ENCODE peak calls at places on chromosomes 5 and 9, in five cellular contexts. G is lung, X is GM23338, S is foreskin fibroblast, E is psoas muscle. Z is an unnamed sample.

GRCh38 chr5:76942581-76942980 is 10.3 kb upstream of the CRHBP start:
- DNase-seq in G (no peak), X (no peak), S (peak), E (no peak), Z (no peak)

GRCh38 chr5:909086-909485 is 16.4 kb downstream of the TRIP13 start:
- DNase-seq in G (no peak), X (no peak), S (no peak), E (no peak), Z (no peak)

GRCh38 chr9:134570151-134570621 is 71.4 kb upstream of the COL5A1 start:
- DNase-seq in G (no peak), X (no peak), S (no peak), E (no peak), Z (no peak)

GRCh38 chr5:98398465-98398864 is 375.0 kb upstream of the RGMB start:
- DNase-seq in G (no peak), X (no peak), S (no peak), E (no peak), Z (no peak)

GRCh38 chr9:26975728-26976707 is 19.8 kb downstream of the IFT74 start:
- DNase-seq in G (no peak), X (peak), S (peak), E (no peak), Z (no peak)

GRCh38 chr9:111456536-111456935 is 27.6 kb downstream of the ECPAS start:
- DNase-seq in G (no peak), X (no peak), S (no peak), E (no peak), Z (no peak)

GRCh38 chr5:60161340-60161934 is 267.9 kb upstream of the PDE4D start:
- DNase-seq in G (no peak), X (peak), S (peak), E (no peak), Z (no peak)

GRCh38 chr5:34530637-34531036 is 125.5 kb upstream of the RAI14 start:
- DNase-seq in G (no peak), X (no peak), S (no peak), E (no peak), Z (no peak)

GRCh38 chr5:180052211-180052818 is 19.2 kb downstream of the RNF130 start:
- DNase-seq in G (no peak), X (no peak), S (no peak), E (no peak), Z (no peak)

GRCh38 chr5:43658499-43658898 is 55.5 kb downstream of the NNT start:
- DNase-seq in G (no peak), X (no peak), S (peak), E (no peak), Z (no peak)

GRCh38 chr5:39905356-39905755 is 480.6 kb upstream of the DAB2 start:
- DNase-seq in G (no peak), X (no peak), S (no peak), E (no peak), Z (no peak)
- TF ChIP-seq CTCF in G (no peak), X (no peak), S (no peak), E (no peak), Z (no peak)

GRCh38 chr5:61366841-61367240 is 34.8 kb downstream of the ZSWIM6 start:
- DNase-seq in G (no peak), X (no peak), S (no peak), E (no peak), Z (no peak)

GRCh38 chr5:61370496-61370895 is 38.4 kb downstream of the ZSWIM6 start:
- DNase-seq in G (no peak), X (no peak), S (no peak), E (no peak), Z (no peak)

GRCh38 chr5:61371474-61371873 is 39.4 kb downstream of the ZSWIM6 start:
- DNase-seq in G (no peak), X (peak), S (no peak), E (no peak), Z (no peak)
- TF ChIP-seq CTCF in G (no peak), X (no peak), S (no peak), E (no peak), Z (no peak)

GRCh38 chr5:73306078-73306719 is 133.2 kb downstream of the TMEM174 start:
- DNase-seq in G (no peak), X (no peak), S (no peak), E (no peak), Z (no peak)
- TF ChIP-seq CTCF in G (no peak), X (no peak), S (no peak), E (no peak), Z (no peak)

GRCh38 chr5:41641621-41642020 is 131.2 kb upstream of the PLCXD3 start:
- DNase-seq in G (no peak), X (peak), S (no peak), E (no peak), Z (no peak)
- TF ChIP-seq CTCF in G (no peak), X (peak), S (no peak), E (no peak), Z (peak)

DNA sequence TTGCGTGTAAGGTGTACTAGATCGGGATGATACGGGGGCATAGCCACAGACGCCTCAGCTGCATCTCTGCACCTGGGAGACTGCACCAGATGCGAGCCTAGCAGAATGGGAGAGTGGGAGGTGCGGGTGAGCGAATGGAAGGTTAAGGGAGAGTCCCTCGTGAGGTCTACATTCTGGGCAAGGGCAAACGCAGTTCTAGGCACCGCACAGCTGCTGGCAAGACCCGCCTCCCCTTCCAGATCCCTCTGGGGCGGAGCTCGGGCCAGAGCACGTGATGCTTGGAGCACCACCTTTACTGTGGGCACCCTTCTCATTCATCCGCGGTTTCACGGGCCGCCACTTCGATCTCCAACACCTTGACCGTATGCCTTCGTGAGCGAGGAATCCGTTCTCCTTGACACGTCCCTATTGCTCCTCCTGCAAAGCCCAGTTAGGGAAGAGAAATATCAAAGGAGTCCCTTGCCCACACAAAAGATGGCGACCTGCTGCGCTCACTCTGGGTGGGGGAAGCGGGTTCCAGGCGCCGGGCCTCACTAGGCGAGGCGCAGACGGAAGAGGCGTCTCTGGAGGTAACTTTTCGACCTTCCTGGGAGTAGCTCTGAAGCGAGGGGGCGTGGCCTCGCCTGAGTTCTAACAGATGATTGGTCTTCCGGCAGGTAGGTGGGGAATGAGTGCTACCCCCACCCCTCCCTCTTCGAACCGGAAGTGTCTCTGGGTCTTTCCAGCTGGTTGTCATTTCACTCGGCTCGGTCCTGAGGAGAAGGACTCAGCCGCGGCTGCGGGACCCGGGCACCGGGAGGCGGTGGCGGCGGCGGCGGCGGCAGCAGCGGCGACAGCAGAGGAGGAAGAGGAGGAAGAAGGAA is at the start of gene CPEB4:
- DNase-seq in G (peak), X (peak), S (peak), E (peak), Z (peak)
- TF ChIP-seq CTCF in G (no peak), X (no peak), S (no peak), E (no peak), Z (no peak)

DNA sequence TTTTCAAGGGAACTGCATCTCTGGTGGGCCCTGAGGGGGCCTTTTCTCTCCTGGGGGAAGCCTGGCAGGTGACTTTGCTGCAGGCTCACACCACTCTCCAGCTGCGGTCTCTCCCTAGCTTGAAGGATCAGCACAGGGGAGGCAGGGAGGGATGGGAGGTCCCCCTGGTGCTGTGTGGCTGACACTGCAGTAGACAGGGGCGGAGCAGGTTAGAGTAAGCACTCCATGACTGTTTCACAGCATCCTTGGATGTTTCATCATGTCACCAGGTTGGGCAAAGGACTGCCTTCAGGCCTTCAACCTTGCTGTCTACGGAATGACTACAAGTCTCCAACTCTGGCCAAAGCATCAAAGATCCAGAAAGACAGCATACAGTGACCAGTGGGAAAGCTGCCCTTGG is 470.7 kb downstream of the CDK5RAP2 start:
- DNase-seq in G (no peak), X (peak), S (no peak), E (no peak), Z (peak)
- TF ChIP-seq CTCF in G (no peak), X (peak), S (no peak), E (no peak), Z (peak)